ENCODE peak calls at places on chromosomes 1 and 21, in ten cellular contexts. S is stomach, J is prostate gland, U is upper lobe of left lung, R is transverse colon, I is HCT116, E is H1, O is sigmoid colon, P is spleen, T is esophagus muscularis mucosa. L is an unnamed sample.

GRCh38 chr1:42046772-42047552 is 106.2 kb upstream of the GUCA2B start:
- DNase-seq in S (no peak), J (no peak), U (no peak), R (no peak), I (no peak), E (no peak), O (no peak), P (no peak), T (no peak), L (no peak)

GRCh38 chr1:218475275-218475674 is 130.1 kb downstream of the TGFB2 start:
- DNase-seq in S (no peak), J (no peak), U (no peak), R (no peak), I (no peak), E (no peak), O (no peak), P (no peak), T (no peak), L (no peak)

GRCh38 chr1:244869364-244869827 is 5.1 kb upstream of the HNRNPU start:
- DNase-seq in S (no peak), J (no peak), U (no peak), R (no peak), I (no peak), E (no peak), O (no peak), P (no peak), T (no peak), L (no peak)

GRCh38 chr1:55399385-55399784 is 184.2 kb upstream of the USP24 start:
- DNase-seq in S (peak; percentile 47), J (no peak), U (no peak), R (no peak), I (no peak), E (no peak), O (no peak), P (no peak), T (peak; percentile 88), L (no peak)

GRCh38 chr21:35226302-35226701 is 177.2 kb upstream of the RUNX1 start:
- DNase-seq in S (peak; percentile 45), J (no peak), U (no peak), R (no peak), I (no peak), E (no peak), O (no peak), P (no peak), T (no peak), L (peak; percentile 54)

GRCh38 chr1:153771841-153772593 is 3.2 kb upstream of the SLC27A3 start:
- DNase-seq in S (no peak), J (no peak), U (no peak), R (no peak), I (no peak), E (peak; percentile 92), O (no peak), P (peak; percentile 72), T (no peak), L (no peak)

GRCh38 chr1:38929054-38929453 is 12.6 kb downstream of the RHBDL2 start:
- DNase-seq in S (no peak), J (no peak), U (no peak), R (no peak), I (no peak), E (no peak), O (no peak), P (no peak), T (no peak), L (no peak)

GRCh38 chr1:71521655-71522264 is 440.9 kb upstream of the ZRANB2 start:
- DNase-seq in S (peak; percentile 39), J (peak; percentile 21), U (no peak), R (peak; percentile 58), I (no peak), E (no peak), O (no peak), P (no peak), T (no peak), L (no peak)

GRCh38 chr21:29163381-29164115 is 33.1 kb downstream of the MAP3K7CL start:
- DNase-seq in S (no peak), J (no peak), U (no peak), R (no peak), I (no peak), E (no peak), O (no peak), P (no peak), T (no peak), L (no peak)

GRCh38 chr1:235902638-235903542 is 36.2 kb upstream of the LYST start:
- DNase-seq in S (peak; percentile 67), J (peak; percentile 83), U (no peak), R (peak; percentile 86), I (peak; percentile 79), E (no peak), O (peak; percentile 78), P (no peak), T (no peak), L (no peak)

GRCh38 chr1:214101828-214102227 is 114.1 kb downstream of the PROX1 start:
- DNase-seq in S (no peak), J (no peak), U (no peak), R (no peak), I (no peak), E (no peak), O (no peak), P (no peak), T (no peak), L (no peak)

GRCh38 chr1:18928985-18929384 is 26.6 kb upstream of the ALDH4A1 start:
- DNase-seq in S (no peak), J (no peak), U (no peak), R (no peak), I (no peak), E (no peak), O (no peak), P (no peak), T (no peak), L (no peak)

GRCh38 chr21:31675960-31676359 is 16.5 kb downstream of the SOD1 start:
- DNase-seq in S (no peak), J (no peak), U (no peak), R (no peak), I (no peak), E (no peak), O (no peak), P (no peak), T (no peak), L (no peak)

GRCh38 chr1:80837066-80837465 is 963.7 kb upstream of the ADGRL2 start:
- DNase-seq in S (no peak), J (no peak), U (no peak), R (no peak), I (no peak), E (no peak), O (no peak), P (no peak), T (no peak), L (no peak)

GRCh38 chr1:20109223-20109856 is 10.0 kb downstream of the PLA2G2D start:
- DNase-seq in S (no peak), J (no peak), U (no peak), R (no peak), I (peak; percentile 10), E (no peak), O (no peak), P (no peak), T (no peak), L (no peak)

GRCh38 chr1:79741720-79742421 is 735.3 kb upstream of the ADGRL4 start:
- DNase-seq in S (no peak), J (no peak), U (no peak), R (no peak), I (no peak), E (no peak), O (no peak), P (no peak), T (no peak), L (no peak)

GRCh38 chr1:160061376-160062100 is 8.4 kb downstream of the KCNJ10 start:
- DNase-seq in S (no peak), J (no peak), U (no peak), R (no peak), I (no peak), E (no peak), O (no peak), P (no peak), T (no peak), L (no peak)

GRCh38 chr1:65292861-65293593 is 16.3 kb upstream of the DNAJC6 start:
- DNase-seq in S (no peak), J (no peak), U (no peak), R (no peak), I (no peak), E (no peak), O (no peak), P (no peak), T (no peak), L (no peak)

DNA sequence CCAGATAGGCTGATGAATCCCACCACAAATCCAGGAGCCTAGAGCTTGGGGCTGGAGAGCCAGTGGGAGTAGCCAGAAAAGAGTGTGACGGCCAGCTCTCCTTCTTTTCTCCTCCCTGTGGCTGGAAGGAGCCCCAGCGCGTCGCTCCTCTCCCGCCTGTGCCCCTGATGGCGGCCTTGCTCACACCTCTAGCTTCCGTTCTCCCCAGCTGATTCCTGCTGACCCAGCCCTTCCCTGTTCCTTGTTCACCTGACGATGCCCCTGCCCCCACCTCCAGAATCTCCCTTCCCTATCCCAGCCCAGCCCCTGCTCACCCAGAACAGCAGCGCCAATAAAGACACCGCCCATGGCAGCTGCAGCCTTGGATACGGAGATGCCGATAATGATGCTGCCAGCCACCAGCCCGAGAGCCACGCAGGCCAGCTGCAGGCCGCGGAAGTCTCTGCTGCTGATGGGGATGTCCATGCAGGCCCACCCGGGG is 656 bp downstream of the KNCN start:
- DNase-seq in S (no peak), J (no peak), U (no peak), R (peak; percentile 29), I (no peak), E (no peak), O (no peak), P (peak; percentile 41), T (no peak), L (no peak)
- H3K27ac ChIP-seq in S (no peak overlapping the region), J (no peak overlapping the region), U (no peak overlapping the region), R (no peak overlapping the region), I (no peak overlapping the region), E (no peak overlapping the region), O (no peak overlapping the region), P (no peak overlapping the region), T (no peak overlapping the region), L (no peak overlapping the region)

GRCh38 chr1:35181790-35182455 is 11.0 kb downstream of the SFPQ start:
- DNase-seq in S (no peak), J (no peak), U (no peak), R (no peak), I (no peak), E (no peak), O (no peak), P (no peak), T (no peak), L (no peak)
- TF ChIP-seq POLR2AphosphoS5 in S (no peak), J (no peak), U (no peak), R (no peak), I (no peak), E (no peak), O (no peak), P (no peak), T (no peak), L (no peak)

GRCh38 chr1:205258313-205259176 is 30.8 kb downstream of the TMCC2 start:
- DNase-seq in S (no peak), J (no peak), U (no peak), R (no peak), I (no peak), E (no peak), O (no peak), P (no peak), T (no peak), L (no peak)
- TF ChIP-seq POLR2A in S (no peak), J (no peak), U (no peak), R (no peak), I (no peak), E (no peak), O (no peak), P (no peak), T (no peak), L (no peak)

GRCh38 chr1:114167226-114167625 is 13.6 kb upstream of the SYT6 start:
- DNase-seq in S (no peak), J (no peak), U (no peak), R (no peak), I (no peak), E (no peak), O (no peak), P (no peak), T (no peak), L (no peak)
- H3K27ac ChIP-seq in S (no peak overlapping the region), J (no peak overlapping the region), U (no peak overlapping the region), R (no peak overlapping the region), I (no peak overlapping the region), E (no peak overlapping the region), O (no peak overlapping the region), P (no peak overlapping the region), T (no peak overlapping the region), L (no peak overlapping the region)